ENCODE peak calls at places on chromosome 20, in eight cellular contexts. E, M, P, G, W, Q, U and R are unnamed samples.

GRCh38 chr20:41275181-41275793 is 42.2 kb downstream of the ZHX3 start:
- DNase-seq in E (no peak), M (peak; percentile 82), P (no peak), G (no peak), W (no peak), Q (no peak), U (peak; percentile 38), R (no peak)

GRCh38 chr20:63740070-63740500 is 509 bp downstream of the SLC2A4RG start:
- DNase-seq in E (peak; percentile 88), M (peak; percentile 25), P (peak; percentile 86), G (no peak), W (peak; percentile 52), Q (peak; percentile 58), U (no peak), R (no peak)

GRCh38 chr20:699811-700338 is 24.3 kb upstream of the SCRT2 start:
- DNase-seq in E (peak; percentile 88), M (no peak), P (no peak), G (no peak), W (no peak), Q (no peak), U (peak; percentile 78), R (no peak)

GRCh38 chr20:49956689-49957443 is 20.7 kb downstream of the RNF114 start:
- DNase-seq in E (peak; percentile 88), M (no peak), P (no peak), G (no peak), W (no peak), Q (no peak), U (no peak), R (no peak)

GRCh38 chr20:46388201-46388836 is 18.1 kb downstream of the ELMO2 start:
- DNase-seq in E (no peak), M (no peak), P (no peak), G (no peak), W (no peak), Q (no peak), U (no peak), R (no peak)

GRCh38 chr20:58224097-58224496 is 4.4 kb downstream of the ANKRD60 start:
- DNase-seq in E (no peak), M (no peak), P (no peak), G (no peak), W (no peak), Q (no peak), U (no peak), R (no peak)

GRCh38 chr20:1291191-1291741 is 25.2 kb downstream of the SNPH start:
- DNase-seq in E (no peak), M (peak; percentile 53), P (peak; percentile 19), G (no peak), W (no peak), Q (no peak), U (no peak), R (peak; percentile 92)

GRCh38 chr20:41587956-41588355 is 30.2 kb downstream of the CHD6 start:
- DNase-seq in E (no peak), M (peak; percentile 89), P (no peak), G (no peak), W (no peak), Q (no peak), U (no peak), R (no peak)

GRCh38 chr20:41480054-41480770 is 113.6 kb upstream of the EMILIN3 start:
- DNase-seq in E (no peak), M (no peak), P (no peak), G (no peak), W (no peak), Q (peak; percentile 8), U (no peak), R (no peak)

GRCh38 chr20:34249291-34249690 is 8.1 kb downstream of the ASIP start:
- DNase-seq in E (no peak), M (peak; percentile 47), P (no peak), G (no peak), W (no peak), Q (no peak), U (no peak), R (no peak)

GRCh38 chr20:33079267-33079666 is at the start of gene BPIFB4:
- DNase-seq in E (no peak), M (peak; percentile 40), P (no peak), G (no peak), W (no peak), Q (no peak), U (no peak), R (no peak)

GRCh38 chr20:44601801-44602204 is 19.4 kb downstream of the PKIG start:
- DNase-seq in E (peak; percentile 89), M (peak; percentile 88), P (peak; percentile 34), G (no peak), W (peak; percentile 51), Q (no peak), U (no peak), R (no peak)

GRCh38 chr20:17734374-17734773 is 34.6 kb downstream of the BANF2 start:
- DNase-seq in E (no peak), M (no peak), P (no peak), G (no peak), W (no peak), Q (no peak), U (no peak), R (no peak)

GRCh38 chr20:62365814-62366369 is 1.2 kb downstream of the LAMA5 start:
- DNase-seq in E (peak; percentile 68), M (no peak), P (peak; percentile 84), G (no peak), W (peak; percentile 28), Q (no peak), U (no peak), R (no peak)

GRCh38 chr20:8545212-8545611 is 413.1 kb downstream of the PLCB1 start:
- DNase-seq in E (no peak), M (peak; percentile 73), P (no peak), G (no peak), W (no peak), Q (no peak), U (no peak), R (no peak)

DNA sequence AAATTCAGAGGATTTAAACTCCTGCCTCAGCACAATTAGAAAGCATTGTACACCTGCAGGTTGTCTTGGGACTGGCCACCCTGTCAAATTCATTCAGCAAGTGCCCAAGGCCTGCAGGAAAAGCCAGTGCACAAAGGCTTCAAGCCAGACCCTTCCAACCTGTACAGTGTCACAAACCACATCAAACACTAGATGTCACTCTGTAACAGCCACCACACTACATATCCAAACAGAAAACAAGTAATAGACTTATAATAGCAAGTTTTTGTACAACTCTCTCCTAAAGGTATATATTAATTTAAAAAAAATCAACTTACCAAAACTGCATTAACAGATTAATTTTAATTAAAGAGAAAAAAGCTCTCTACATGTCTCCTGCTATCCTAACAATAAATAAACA is 47.6 kb downstream of the RALGAPA2 start:
- DNase-seq in E (no peak), M (peak; percentile 8), P (peak; percentile 36), G (no peak), W (no peak), Q (no peak), U (no peak), R (no peak)
- H3K4me3 ChIP-seq in E (no peak overlapping the region), M (no peak overlapping the region), P (no peak overlapping the region), G (no peak overlapping the region), W (no peak overlapping the region), Q (no peak overlapping the region), U (no peak overlapping the region), R (no peak overlapping the region)

GRCh38 chr20:19338960-19339359 is 126.5 kb downstream of the SLC24A3 start:
- DNase-seq in E (no peak), M (no peak), P (no peak), G (no peak), W (no peak), Q (no peak), U (no peak), R (no peak)

GRCh38 chr20:19338380-19338779 is 125.9 kb downstream of the SLC24A3 start:
- DNase-seq in E (no peak), M (no peak), P (no peak), G (no peak), W (no peak), Q (no peak), U (no peak), R (no peak)

GRCh38 chr20:19336601-19337000 is 124.2 kb downstream of the SLC24A3 start:
- DNase-seq in E (no peak), M (no peak), P (no peak), G (no peak), W (no peak), Q (no peak), U (no peak), R (no peak)

GRCh38 chr20:19335341-19335740 is 122.9 kb downstream of the SLC24A3 start:
- DNase-seq in E (no peak), M (no peak), P (no peak), G (no peak), W (no peak), Q (no peak), U (no peak), R (no peak)

GRCh38 chr20:19335916-19336315 is 123.5 kb downstream of the SLC24A3 start:
- DNase-seq in E (no peak), M (no peak), P (no peak), G (no peak), W (no peak), Q (no peak), U (no peak), R (no peak)
- H3K4me1 ChIP-seq in E (no peaks in the 10 kb centered on the region), M (no peaks in the 10 kb centered on the region), P (peaks cover 4% of the 10 kb centered on the region), G (no peaks in the 10 kb centered on the region), W (peaks cover 3% of the 10 kb centered on the region), Q (no peaks in the 10 kb centered on the region), U (peaks cover 5% of the 10 kb centered on the region), R (no peaks in the 10 kb centered on the region)

GRCh38 chr20:48789185-48789668 is 38.6 kb downstream of the PREX1 start:
- DNase-seq in E (no peak), M (no peak), P (no peak), G (no peak), W (no peak), Q (no peak), U (no peak), R (no peak)
- H3K4me3 ChIP-seq in E (no peak overlapping the region), M (no peak overlapping the region), P (no peak overlapping the region), G (no peak overlapping the region), W (no peak overlapping the region), Q (no peak overlapping the region), U (no peak overlapping the region), R (no peak overlapping the region)

GRCh38 chr20:15327123-15327522 is 989.7 kb upstream of the FLRT3 start:
- DNase-seq in E (no peak), M (no peak), P (no peak), G (no peak), W (no peak), Q (no peak), U (no peak), R (no peak)

GRCh38 chr20:15336011-15336410 is 998.6 kb upstream of the FLRT3 start:
- DNase-seq in E (no peak), M (no peak), P (no peak), G (no peak), W (no peak), Q (no peak), U (no peak), R (no peak)

GRCh38 chr20:15328084-15328483 is 990.7 kb upstream of the FLRT3 start:
- DNase-seq in E (no peak), M (no peak), P (no peak), G (no peak), W (no peak), Q (no peak), U (no peak), R (no peak)

GRCh38 chr20:15333170-15333569 is 995.8 kb upstream of the FLRT3 start:
- DNase-seq in E (no peak), M (no peak), P (no peak), G (no peak), W (no peak), Q (no peak), U (no peak), R (no peak)

DNA sequence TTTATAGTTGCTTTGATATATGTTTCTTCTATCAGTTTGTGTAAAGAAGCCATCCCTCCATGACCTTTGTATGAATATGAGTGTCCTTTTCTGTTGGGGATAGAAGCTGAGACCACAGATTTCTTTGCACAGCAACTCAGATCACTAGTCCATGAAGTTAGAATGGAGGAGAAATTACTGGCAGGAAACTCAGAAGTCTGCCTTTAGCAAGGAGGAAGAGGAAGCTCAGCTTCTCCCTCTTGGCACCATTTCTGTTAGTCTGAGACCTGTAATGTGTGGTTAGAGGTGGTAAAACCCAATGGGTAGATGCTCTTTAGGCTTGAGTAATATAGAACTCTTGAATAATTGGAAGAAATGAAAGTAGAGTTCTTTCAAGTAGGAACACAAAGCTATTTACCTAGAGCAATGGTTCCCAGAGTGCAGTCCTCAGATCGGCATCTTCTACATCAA is 995.3 kb upstream of the FLRT3 start:
- DNase-seq in E (no peak), M (no peak), P (no peak), G (no peak), W (no peak), Q (no peak), U (no peak), R (no peak)
- H3K4me1 ChIP-seq in E (no peaks in the 10 kb centered on the region), M (no peaks in the 10 kb centered on the region), P (no peaks in the 10 kb centered on the region), G (peaks cover 1% of the 10 kb centered on the region), W (no peaks in the 10 kb centered on the region), Q (no peaks in the 10 kb centered on the region), U (no peaks in the 10 kb centered on the region), R (no peaks in the 10 kb centered on the region)